ENCODE peak calls at places on chromosome 13, in ten cellular contexts. T is heart right ventricle, K is psoas muscle, B is suprapubic skin, L is neural progenitor cell, H is body of pancreas, D is PC-3, R is right lobe of liver, V is colonic mucosa, P is left lung. U is an unnamed sample.

GRCh38 chr13:32121316-32121715 is 89.7 kb downstream of the FRY start:
- DNase-seq in T (no peak), K (no peak), B (no peak), L (no peak), H (no peak), D (no peak), R (no peak), V (no peak), P (no peak), U (no peak)

GRCh38 chr13:111915104-111915551 is 151.8 kb upstream of the SOX1 start:
- DNase-seq in T (no peak), K (no peak), B (peak; percentile 56), L (no peak), H (no peak), D (no peak), R (no peak), V (peak; percentile 4), P (no peak), U (no peak)

GRCh38 chr13:21310220-21310619 is 133.8 kb downstream of the MRPL57 start:
- DNase-seq in T (no peak), K (no peak), B (no peak), L (no peak), H (no peak), D (peak; percentile 42), R (no peak), V (no peak), P (no peak), U (no peak)

GRCh38 chr13:34867590-34867989 is 74.5 kb upstream of the NBEA start:
- DNase-seq in T (no peak), K (no peak), B (no peak), L (no peak), H (no peak), D (peak; percentile 21), R (no peak), V (no peak), P (no peak), U (no peak)

GRCh38 chr13:89514534-89515312 is 1832.8 kb upstream of the MIR17HG start:
- DNase-seq in T (peak; percentile 8), K (no peak), B (no peak), L (peak; percentile 43), H (peak; percentile 14), D (peak; percentile 82), R (no peak), V (no peak), P (no peak), U (no peak)

GRCh38 chr13:31038834-31039552 is 106.5 kb downstream of the TEX26 start:
- DNase-seq in T (no peak), K (no peak), B (no peak), L (no peak), H (no peak), D (peak; percentile 63), R (no peak), V (no peak), P (no peak), U (no peak)

GRCh38 chr13:46799139-46799538 is 2.2 kb upstream of the ESD start:
- DNase-seq in T (no peak), K (no peak), B (no peak), L (no peak), H (no peak), D (no peak), R (no peak), V (no peak), P (no peak), U (no peak)

GRCh38 chr13:19181621-19182485 is at the start of gene TUBA3C:
- DNase-seq in T (no peak), K (no peak), B (peak; percentile 72), L (no peak), H (no peak), D (no peak), R (no peak), V (peak; percentile 6), P (no peak), U (no peak)

GRCh38 chr13:30371649-30372265 is 50.5 kb upstream of the UBE2L5 start:
- DNase-seq in T (no peak), K (no peak), B (no peak), L (no peak), H (peak; percentile 46), D (peak; percentile 69), R (no peak), V (peak; percentile 80), P (no peak), U (peak; percentile 54)

GRCh38 chr13:25752957-25753540 is 298.8 kb downstream of the SHISA2 start:
- DNase-seq in T (peak; percentile 50), K (peak; percentile 51), B (no peak), L (no peak), H (peak; percentile 43), D (peak; percentile 92), R (no peak), V (peak; percentile 68), P (no peak), U (no peak)

GRCh38 chr13:43058836-43059235 is 35.5 kb downstream of the DNAJC15 start:
- DNase-seq in T (no peak), K (no peak), B (no peak), L (no peak), H (no peak), D (no peak), R (no peak), V (no peak), P (no peak), U (no peak)

GRCh38 chr13:60099631-60100420 is 63.9 kb downstream of the DIAPH3 start:
- DNase-seq in T (no peak), K (no peak), B (no peak), L (no peak), H (no peak), D (no peak), R (no peak), V (no peak), P (no peak), U (no peak)

GRCh38 chr13:29730253-29730652 is 120.2 kb downstream of the UBL3 start:
- DNase-seq in T (no peak), K (no peak), B (no peak), L (no peak), H (no peak), D (peak; percentile 7), R (no peak), V (no peak), P (no peak), U (no peak)

GRCh38 chr13:38223093-38223492 is 126.6 kb upstream of the UFM1 start:
- DNase-seq in T (no peak), K (no peak), B (no peak), L (peak; percentile 66), H (no peak), D (peak; percentile 19), R (no peak), V (no peak), P (no peak), U (no peak)

GRCh38 chr13:29140277-29140676 is 320.1 kb downstream of the MTUS2 start:
- DNase-seq in T (peak; percentile 28), K (no peak), B (no peak), L (no peak), H (no peak), D (no peak), R (no peak), V (no peak), P (no peak), U (no peak)

GRCh38 chr13:109700176-109700575 is 86.2 kb downstream of the IRS2 start:
- DNase-seq in T (peak; percentile 88), K (peak; percentile 49), B (no peak), L (no peak), H (peak; percentile 67), D (peak; percentile 30), R (no peak), V (peak; percentile 96), P (no peak), U (no peak)

GRCh38 chr13:81770868-81771505 is 1430.1 kb upstream of the SPRY2 start:
- DNase-seq in T (no peak), K (no peak), B (no peak), L (peak; percentile 4), H (no peak), D (no peak), R (no peak), V (no peak), P (no peak), U (no peak)
- H3K27ac ChIP-seq in T (no peak overlapping the region), K (no peak overlapping the region), B (no peak overlapping the region), L (no peak overlapping the region), H (no peak overlapping the region), D (no peak overlapping the region), R (no peak overlapping the region), V (no peak overlapping the region), P (no peak overlapping the region), U (no peak overlapping the region)

DNA sequence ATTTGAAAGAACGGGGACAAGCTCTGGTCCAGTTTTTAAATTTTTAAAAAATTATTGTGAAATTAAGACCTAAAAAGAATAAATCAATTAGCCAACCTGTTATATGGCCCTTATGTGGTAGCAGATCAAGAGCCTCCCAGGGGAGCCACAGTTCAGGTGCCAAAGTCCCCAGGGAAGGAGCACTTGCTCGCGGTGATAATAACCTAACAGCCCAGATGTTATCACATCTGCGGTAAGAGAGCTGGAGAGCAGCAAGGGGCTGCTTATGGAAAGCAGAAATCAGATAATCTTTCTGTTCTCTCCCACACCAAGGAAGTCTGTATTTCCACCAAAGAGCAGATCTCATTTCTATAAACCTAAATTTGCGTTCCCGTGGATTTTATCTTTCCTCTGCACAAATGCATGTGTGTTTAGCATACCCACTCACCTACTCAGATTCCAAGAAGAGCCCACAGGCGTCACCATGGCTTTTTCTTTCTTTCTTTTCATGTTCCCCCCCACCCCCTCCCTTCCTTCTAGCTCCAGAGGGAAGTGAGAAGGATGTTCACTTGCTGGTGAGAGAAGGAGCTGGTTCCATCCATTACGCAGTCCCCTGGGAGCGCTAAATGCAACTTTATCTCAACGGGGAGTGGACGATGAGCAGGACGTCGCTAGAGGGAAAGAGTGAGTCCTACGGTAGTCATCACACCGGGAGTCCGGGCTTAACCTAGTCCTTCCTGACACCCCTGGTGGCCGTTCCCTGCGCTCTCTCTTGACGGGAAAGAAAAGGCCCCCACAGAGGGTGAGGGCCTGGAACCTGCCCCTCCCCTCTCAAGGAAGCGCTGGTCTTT is 1.6 kb upstream of the POU4F1 start:
- DNase-seq in T (no peak), K (no peak), B (no peak), L (peak; percentile 67), H (no peak), D (no peak), R (no peak), V (no peak), P (no peak), U (no peak)
- H3K4me1 ChIP-seq in T (peaks cover 48% of the 10 kb centered on the region), K (peaks cover 7% of the 10 kb centered on the region), B (peaks cover 63% of the 10 kb centered on the region), L (peaks cover 28% of the 10 kb centered on the region), H (peaks cover 52% of the 10 kb centered on the region), D (no peaks in the 10 kb centered on the region), R (peaks cover 32% of the 10 kb centered on the region), V (peaks cover 17% of the 10 kb centered on the region), P (peaks cover 53% of the 10 kb centered on the region), U (peaks cover 11% of the 10 kb centered on the region)

GRCh38 chr13:99969934-99970760 is 1.4 kb downstream of the ZIC5 start:
- DNase-seq in T (no peak), K (no peak), B (no peak), L (peak; percentile 92), H (no peak), D (no peak), R (peak; percentile 48), V (peak; percentile 21), P (peak; percentile 66), U (no peak)
- H3K27me3 ChIP-seq in T (peaks cover 75% of the 10 kb centered on the region), K (peaks cover 52% of the 10 kb centered on the region), B (peaks cover 95% of the 10 kb centered on the region), L (peaks cover 30% of the 10 kb centered on the region), H (no peaks in the 10 kb centered on the region), D (peaks cover 73% of the 10 kb centered on the region), R (peaks cover 88% of the 10 kb centered on the region), V (peaks cover 94% of the 10 kb centered on the region), P (peaks cover 94% of the 10 kb centered on the region), U (peaks cover 75% of the 10 kb centered on the region)

DNA sequence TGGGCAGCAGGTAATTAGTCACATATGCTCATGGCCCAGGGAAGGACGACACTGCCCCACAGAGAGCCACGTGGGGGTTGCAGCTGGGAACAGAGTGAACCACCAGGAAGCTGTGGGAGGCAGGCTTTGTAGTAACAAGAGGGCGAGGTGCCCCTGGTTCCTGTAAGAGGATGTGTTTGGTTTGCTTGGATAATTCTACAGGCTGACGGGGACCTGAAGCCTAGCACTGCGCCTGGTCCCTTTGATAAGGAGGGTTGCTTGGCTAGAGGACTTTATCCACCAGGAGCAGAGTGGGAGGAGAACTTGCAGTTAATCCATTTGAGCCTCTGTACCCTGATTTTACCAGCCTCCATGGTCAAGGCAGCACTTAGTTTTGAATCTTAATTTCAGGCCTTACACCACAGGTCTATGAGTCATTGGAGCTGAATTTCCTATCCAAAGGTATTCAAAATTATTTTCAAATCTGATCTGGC is 67.4 kb upstream of the CLDN10 start:
- DNase-seq in T (no peak), K (no peak), B (no peak), L (no peak), H (no peak), D (peak; percentile 27), R (no peak), V (no peak), P (no peak), U (no peak)
- H3K27ac ChIP-seq in T (no peak overlapping the region), K (no peak overlapping the region), B (no peak overlapping the region), L (no peak overlapping the region), H (peak overlapping the region; percentile 68), D (no peak overlapping the region), R (no peak overlapping the region), V (no peak overlapping the region), P (no peak overlapping the region), U (no peak overlapping the region)

U was measured in naive thymus-derived CD4-positive, alpha-beta T cell.